ENCODE peak calls at places on chromosomes 3 and 15, in eight cellular contexts. One of them, this sample, is unnamed.

GRCh38 chr15:99578809-99579208 is 13.0 kb downstream of the MEF2A start:
- DNase-seq in activated CD8-positive, alpha-beta memory T cell treated with anti-CD3 and anti-CD28 coated beads for 4 hours: no peak
- DNase-seq in psoas muscle: no peak
- DNase-seq in GF-D8: no peak
- DNase-seq in Kasumi-1: peak; percentile 10
- DNase-seq in right lobe of liver: no peak
- DNase-seq in CD4-positive, alpha-beta T cell: no peak
- DNase-seq in dorsolateral prefrontal cortex: no peak
- DNase-seq in this sample: no peak

GRCh38 chr3:37729119-37729518 is 132.6 kb upstream of the CTDSPL start:
- DNase-seq in activated CD8-positive, alpha-beta memory T cell treated with anti-CD3 and anti-CD28 coated beads for 4 hours: no peak
- DNase-seq in psoas muscle: no peak
- DNase-seq in GF-D8: no peak
- DNase-seq in Kasumi-1: no peak
- DNase-seq in right lobe of liver: no peak
- DNase-seq in CD4-positive, alpha-beta T cell: no peak
- DNase-seq in dorsolateral prefrontal cortex: no peak
- DNase-seq in this sample: no peak

GRCh38 chr15:69713726-69714559 is 261.3 kb downstream of the RPLP1 start:
- DNase-seq in activated CD8-positive, alpha-beta memory T cell treated with anti-CD3 and anti-CD28 coated beads for 4 hours: peak; percentile 66
- DNase-seq in psoas muscle: no peak
- DNase-seq in GF-D8: no peak
- DNase-seq in Kasumi-1: no peak
- DNase-seq in right lobe of liver: no peak
- DNase-seq in CD4-positive, alpha-beta T cell: peak; percentile 62
- DNase-seq in dorsolateral prefrontal cortex: no peak
- DNase-seq in this sample: peak; percentile 61

GRCh38 chr3:77605865-77606264 is 566.0 kb downstream of the ROBO2 start:
- DNase-seq in activated CD8-positive, alpha-beta memory T cell treated with anti-CD3 and anti-CD28 coated beads for 4 hours: no peak
- DNase-seq in psoas muscle: no peak
- DNase-seq in GF-D8: no peak
- DNase-seq in Kasumi-1: no peak
- DNase-seq in right lobe of liver: no peak
- DNase-seq in CD4-positive, alpha-beta T cell: no peak
- DNase-seq in dorsolateral prefrontal cortex: no peak
- DNase-seq in this sample: no peak

GRCh38 chr3:123258811-123259420 is 57.2 kb downstream of the SEC22A start:
- DNase-seq in activated CD8-positive, alpha-beta memory T cell treated with anti-CD3 and anti-CD28 coated beads for 4 hours: no peak
- DNase-seq in psoas muscle: no peak
- DNase-seq in GF-D8: peak; percentile 26
- DNase-seq in Kasumi-1: peak; percentile 89
- DNase-seq in right lobe of liver: no peak
- DNase-seq in CD4-positive, alpha-beta T cell: no peak
- DNase-seq in dorsolateral prefrontal cortex: no peak
- DNase-seq in this sample: no peak

GRCh38 chr3:182201769-182202168 is 490.0 kb downstream of the SOX2 start:
- DNase-seq in activated CD8-positive, alpha-beta memory T cell treated with anti-CD3 and anti-CD28 coated beads for 4 hours: no peak
- DNase-seq in psoas muscle: no peak
- DNase-seq in GF-D8: no peak
- DNase-seq in Kasumi-1: no peak
- DNase-seq in right lobe of liver: no peak
- DNase-seq in CD4-positive, alpha-beta T cell: no peak
- DNase-seq in dorsolateral prefrontal cortex: no peak
- DNase-seq in this sample: no peak

GRCh38 chr3:177338697-177339219 is 141.5 kb upstream of the TBL1XR1 start:
- DNase-seq in activated CD8-positive, alpha-beta memory T cell treated with anti-CD3 and anti-CD28 coated beads for 4 hours: no peak
- DNase-seq in psoas muscle: no peak
- DNase-seq in GF-D8: peak; percentile 99
- DNase-seq in Kasumi-1: peak; percentile 94
- DNase-seq in right lobe of liver: no peak
- DNase-seq in CD4-positive, alpha-beta T cell: no peak
- DNase-seq in dorsolateral prefrontal cortex: no peak
- DNase-seq in this sample: no peak

GRCh38 chr3:33096103-33096868 is 660 bp downstream of the GLB1 start:
- DNase-seq in activated CD8-positive, alpha-beta memory T cell treated with anti-CD3 and anti-CD28 coated beads for 4 hours: no peak
- DNase-seq in psoas muscle: peak; percentile 73
- DNase-seq in GF-D8: peak; percentile 11
- DNase-seq in Kasumi-1: peak; percentile 32
- DNase-seq in right lobe of liver: peak; percentile 63
- DNase-seq in CD4-positive, alpha-beta T cell: peak; percentile 35
- DNase-seq in dorsolateral prefrontal cortex: peak; percentile 61
- DNase-seq in this sample: peak; percentile 24

GRCh38 chr3:120113128-120114116 is 19.2 kb upstream of the GSK3B start:
- DNase-seq in activated CD8-positive, alpha-beta memory T cell treated with anti-CD3 and anti-CD28 coated beads for 4 hours: no peak
- DNase-seq in psoas muscle: no peak
- DNase-seq in GF-D8: no peak
- DNase-seq in Kasumi-1: no peak
- DNase-seq in right lobe of liver: no peak
- DNase-seq in CD4-positive, alpha-beta T cell: no peak
- DNase-seq in dorsolateral prefrontal cortex: no peak
- DNase-seq in this sample: no peak

GRCh38 chr3:115160295-115160694 is 13.2 kb upstream of the ZBTB20 start:
- DNase-seq in activated CD8-positive, alpha-beta memory T cell treated with anti-CD3 and anti-CD28 coated beads for 4 hours: no peak
- DNase-seq in psoas muscle: no peak
- DNase-seq in GF-D8: no peak
- DNase-seq in Kasumi-1: no peak
- DNase-seq in right lobe of liver: no peak
- DNase-seq in CD4-positive, alpha-beta T cell: no peak
- DNase-seq in dorsolateral prefrontal cortex: no peak
- DNase-seq in this sample: no peak

GRCh38 chr3:40719660-40720287 is 195.0 kb downstream of the ZNF621 start:
- DNase-seq in activated CD8-positive, alpha-beta memory T cell treated with anti-CD3 and anti-CD28 coated beads for 4 hours: no peak
- DNase-seq in psoas muscle: no peak
- DNase-seq in GF-D8: no peak
- DNase-seq in Kasumi-1: no peak
- DNase-seq in right lobe of liver: peak; percentile 50
- DNase-seq in CD4-positive, alpha-beta T cell: no peak
- DNase-seq in dorsolateral prefrontal cortex: no peak
- DNase-seq in this sample: no peak

GRCh38 chr3:77414881-77415280 is 375.0 kb downstream of the ROBO2 start:
- DNase-seq in activated CD8-positive, alpha-beta memory T cell treated with anti-CD3 and anti-CD28 coated beads for 4 hours: no peak
- DNase-seq in psoas muscle: no peak
- DNase-seq in GF-D8: no peak
- DNase-seq in Kasumi-1: no peak
- DNase-seq in right lobe of liver: no peak
- DNase-seq in CD4-positive, alpha-beta T cell: no peak
- DNase-seq in dorsolateral prefrontal cortex: no peak
- DNase-seq in this sample: no peak

GRCh38 chr15:98715401-98715800 is 67.1 kb downstream of the IGF1R start:
- DNase-seq in activated CD8-positive, alpha-beta memory T cell treated with anti-CD3 and anti-CD28 coated beads for 4 hours: no peak
- DNase-seq in psoas muscle: no peak
- DNase-seq in GF-D8: no peak
- DNase-seq in Kasumi-1: no peak
- DNase-seq in right lobe of liver: no peak
- DNase-seq in CD4-positive, alpha-beta T cell: no peak
- DNase-seq in dorsolateral prefrontal cortex: no peak
- DNase-seq in this sample: no peak

GRCh38 chr15:88127477-88127799 is 129.1 kb downstream of the NTRK3 start:
- DNase-seq in activated CD8-positive, alpha-beta memory T cell treated with anti-CD3 and anti-CD28 coated beads for 4 hours: no peak
- DNase-seq in psoas muscle: no peak
- DNase-seq in GF-D8: no peak
- DNase-seq in Kasumi-1: no peak
- DNase-seq in right lobe of liver: no peak
- DNase-seq in CD4-positive, alpha-beta T cell: no peak
- DNase-seq in dorsolateral prefrontal cortex: no peak
- DNase-seq in this sample: no peak

GRCh38 chr3:191901746-191902145 is 440.8 kb downstream of the PYDC2 start:
- DNase-seq in activated CD8-positive, alpha-beta memory T cell treated with anti-CD3 and anti-CD28 coated beads for 4 hours: no peak
- DNase-seq in psoas muscle: no peak
- DNase-seq in GF-D8: no peak
- DNase-seq in Kasumi-1: no peak
- DNase-seq in right lobe of liver: no peak
- DNase-seq in CD4-positive, alpha-beta T cell: no peak
- DNase-seq in dorsolateral prefrontal cortex: no peak
- DNase-seq in this sample: no peak

GRCh38 chr3:126104742-126105605 is 21.1 kb upstream of the SLC41A3 start:
- DNase-seq in activated CD8-positive, alpha-beta memory T cell treated with anti-CD3 and anti-CD28 coated beads for 4 hours: no peak
- DNase-seq in psoas muscle: peak; percentile 48
- DNase-seq in GF-D8: no peak
- DNase-seq in Kasumi-1: no peak
- DNase-seq in right lobe of liver: no peak
- DNase-seq in CD4-positive, alpha-beta T cell: no peak
- DNase-seq in dorsolateral prefrontal cortex: peak; percentile 21
- DNase-seq in this sample: no peak

GRCh38 chr3:153087595-153088566 is 74.1 kb upstream of the RAP2B start:
- DNase-seq in activated CD8-positive, alpha-beta memory T cell treated with anti-CD3 and anti-CD28 coated beads for 4 hours: no peak
- DNase-seq in psoas muscle: no peak
- DNase-seq in GF-D8: no peak
- DNase-seq in Kasumi-1: no peak
- DNase-seq in right lobe of liver: no peak
- DNase-seq in CD4-positive, alpha-beta T cell: no peak
- DNase-seq in dorsolateral prefrontal cortex: no peak
- DNase-seq in this sample: no peak

GRCh38 chr15:75827691-75828090 is 15.6 kb upstream of the UBE2Q2 start:
- DNase-seq in activated CD8-positive, alpha-beta memory T cell treated with anti-CD3 and anti-CD28 coated beads for 4 hours: no peak
- DNase-seq in psoas muscle: no peak
- DNase-seq in GF-D8: no peak
- DNase-seq in Kasumi-1: no peak
- DNase-seq in right lobe of liver: no peak
- DNase-seq in CD4-positive, alpha-beta T cell: no peak
- DNase-seq in dorsolateral prefrontal cortex: no peak
- DNase-seq in this sample: no peak

GRCh38 chr3:11764931-11765363 is 81.7 kb downstream of the TAMM41 start:
- DNase-seq in activated CD8-positive, alpha-beta memory T cell treated with anti-CD3 and anti-CD28 coated beads for 4 hours: no peak
- DNase-seq in psoas muscle: no peak
- DNase-seq in GF-D8: no peak
- DNase-seq in Kasumi-1: no peak
- DNase-seq in right lobe of liver: no peak
- DNase-seq in CD4-positive, alpha-beta T cell: no peak
- DNase-seq in dorsolateral prefrontal cortex: no peak
- DNase-seq in this sample: no peak

GRCh38 chr15:86164222-86164898 is 84.7 kb downstream of the AGBL1 start:
- DNase-seq in activated CD8-positive, alpha-beta memory T cell treated with anti-CD3 and anti-CD28 coated beads for 4 hours: no peak
- DNase-seq in psoas muscle: peak; percentile 60
- DNase-seq in GF-D8: no peak
- DNase-seq in Kasumi-1: no peak
- DNase-seq in right lobe of liver: no peak
- DNase-seq in CD4-positive, alpha-beta T cell: no peak
- DNase-seq in dorsolateral prefrontal cortex: no peak
- DNase-seq in this sample: no peak

GRCh38 chr3:186425788-186426730 is 64.0 kb upstream of the DGKG start:
- DNase-seq in activated CD8-positive, alpha-beta memory T cell treated with anti-CD3 and anti-CD28 coated beads for 4 hours: no peak
- DNase-seq in psoas muscle: no peak
- DNase-seq in GF-D8: no peak
- DNase-seq in Kasumi-1: peak; percentile 43
- DNase-seq in right lobe of liver: no peak
- DNase-seq in CD4-positive, alpha-beta T cell: no peak
- DNase-seq in dorsolateral prefrontal cortex: no peak
- DNase-seq in this sample: no peak

GRCh38 chr3:107699682-107700081 is 176.9 kb downstream of the BBX start:
- DNase-seq in activated CD8-positive, alpha-beta memory T cell treated with anti-CD3 and anti-CD28 coated beads for 4 hours: no peak
- DNase-seq in psoas muscle: no peak
- DNase-seq in GF-D8: no peak
- DNase-seq in Kasumi-1: no peak
- DNase-seq in right lobe of liver: no peak
- DNase-seq in CD4-positive, alpha-beta T cell: no peak
- DNase-seq in dorsolateral prefrontal cortex: no peak
- DNase-seq in this sample: no peak

GRCh38 chr3:103711670-103712069 is 1276.9 kb downstream of the ZPLD1 start:
- DNase-seq in activated CD8-positive, alpha-beta memory T cell treated with anti-CD3 and anti-CD28 coated beads for 4 hours: no peak
- DNase-seq in psoas muscle: no peak
- DNase-seq in GF-D8: no peak
- DNase-seq in Kasumi-1: no peak
- DNase-seq in right lobe of liver: no peak
- DNase-seq in CD4-positive, alpha-beta T cell: no peak
- DNase-seq in dorsolateral prefrontal cortex: no peak
- DNase-seq in this sample: no peak

GRCh38 chr3:157070600-157070999 is 89.3 kb downstream of the CCNL1 start:
- DNase-seq in activated CD8-positive, alpha-beta memory T cell treated with anti-CD3 and anti-CD28 coated beads for 4 hours: no peak
- DNase-seq in psoas muscle: no peak
- DNase-seq in GF-D8: no peak
- DNase-seq in Kasumi-1: no peak
- DNase-seq in right lobe of liver: peak; percentile 67
- DNase-seq in CD4-positive, alpha-beta T cell: no peak
- DNase-seq in dorsolateral prefrontal cortex: no peak
- DNase-seq in this sample: no peak

GRCh38 chr3:851098-851790 is 241.6 kb upstream of the CNTN6 start:
- DNase-seq in activated CD8-positive, alpha-beta memory T cell treated with anti-CD3 and anti-CD28 coated beads for 4 hours: no peak
- DNase-seq in psoas muscle: no peak
- DNase-seq in GF-D8: no peak
- DNase-seq in Kasumi-1: no peak
- DNase-seq in right lobe of liver: no peak
- DNase-seq in CD4-positive, alpha-beta T cell: no peak
- DNase-seq in dorsolateral prefrontal cortex: no peak
- DNase-seq in this sample: no peak

GRCh38 chr3:143975549-143976152 is 4.0 kb downstream of the DIPK2A start:
- DNase-seq in activated CD8-positive, alpha-beta memory T cell treated with anti-CD3 and anti-CD28 coated beads for 4 hours: no peak
- DNase-seq in psoas muscle: no peak
- DNase-seq in GF-D8: no peak
- DNase-seq in Kasumi-1: peak; percentile 81
- DNase-seq in right lobe of liver: no peak
- DNase-seq in CD4-positive, alpha-beta T cell: no peak
- DNase-seq in dorsolateral prefrontal cortex: no peak
- DNase-seq in this sample: no peak

GRCh38 chr3:172582712-172583111 is 59.5 kb upstream of the TNFSF10 start:
- DNase-seq in activated CD8-positive, alpha-beta memory T cell treated with anti-CD3 and anti-CD28 coated beads for 4 hours: no peak
- DNase-seq in psoas muscle: no peak
- DNase-seq in GF-D8: no peak
- DNase-seq in Kasumi-1: no peak
- DNase-seq in right lobe of liver: no peak
- DNase-seq in CD4-positive, alpha-beta T cell: no peak
- DNase-seq in dorsolateral prefrontal cortex: no peak
- DNase-seq in this sample: no peak

GRCh38 chr15:87816016-87816415 is 440.5 kb downstream of the NTRK3 start:
- DNase-seq in activated CD8-positive, alpha-beta memory T cell treated with anti-CD3 and anti-CD28 coated beads for 4 hours: no peak
- DNase-seq in psoas muscle: no peak
- DNase-seq in GF-D8: no peak
- DNase-seq in Kasumi-1: no peak
- DNase-seq in right lobe of liver: no peak
- DNase-seq in CD4-positive, alpha-beta T cell: no peak
- DNase-seq in dorsolateral prefrontal cortex: no peak
- DNase-seq in this sample: no peak

GRCh38 chr15:94370197-94370987 is 139.0 kb downstream of the MCTP2 start:
- DNase-seq in activated CD8-positive, alpha-beta memory T cell treated with anti-CD3 and anti-CD28 coated beads for 4 hours: no peak
- DNase-seq in psoas muscle: no peak
- DNase-seq in GF-D8: no peak
- DNase-seq in Kasumi-1: no peak
- DNase-seq in right lobe of liver: no peak
- DNase-seq in CD4-positive, alpha-beta T cell: no peak
- DNase-seq in dorsolateral prefrontal cortex: no peak
- DNase-seq in this sample: no peak

GRCh38 chr15:35743320-35743719 is 197.4 kb upstream of the DPH6 start:
- DNase-seq in activated CD8-positive, alpha-beta memory T cell treated with anti-CD3 and anti-CD28 coated beads for 4 hours: no peak
- DNase-seq in psoas muscle: no peak
- DNase-seq in GF-D8: no peak
- DNase-seq in Kasumi-1: no peak
- DNase-seq in right lobe of liver: no peak
- DNase-seq in CD4-positive, alpha-beta T cell: no peak
- DNase-seq in dorsolateral prefrontal cortex: no peak
- DNase-seq in this sample: no peak

GRCh38 chr15:97745481-97746071 is 214.9 kb upstream of the ARRDC4 start:
- DNase-seq in activated CD8-positive, alpha-beta memory T cell treated with anti-CD3 and anti-CD28 coated beads for 4 hours: no peak
- DNase-seq in psoas muscle: no peak
- DNase-seq in GF-D8: no peak
- DNase-seq in Kasumi-1: peak; percentile 60
- DNase-seq in right lobe of liver: no peak
- DNase-seq in CD4-positive, alpha-beta T cell: no peak
- DNase-seq in dorsolateral prefrontal cortex: no peak
- DNase-seq in this sample: no peak